ENCODE peak calls at places on chromosomes 3 and 15, in seven cellular contexts. One of them, this sample, is unnamed.

GRCh38 chr3:14890470-14890869 is 56.9 kb upstream of the NR2C2 start:
- DNase-seq in SK-N-SH: no peak
- DNase-seq in suprapubic skin: no peak
- DNase-seq in transverse colon: no peak
- DNase-seq in GM12892: no peak
- DNase-seq in stomach: no peak
- DNase-seq in K562: no peak
- DNase-seq in this sample: no peak

GRCh38 chr3:192812736-192813383 is 85.5 kb upstream of the FGF12 start:
- DNase-seq in transverse colon: peak
- DNase-seq in K562: no peak
- DNase-seq in GM12892: no peak
- DNase-seq in suprapubic skin: no peak
- DNase-seq in stomach: no peak
- DNase-seq in SK-N-SH: no peak
- DNase-seq in this sample: no peak

GRCh38 chr3:168812234-168812633 is 716.5 kb upstream of the GOLIM4 start:
- DNase-seq in K562: no peak
- DNase-seq in SK-N-SH: no peak
- DNase-seq in suprapubic skin: no peak
- DNase-seq in GM12892: no peak
- DNase-seq in transverse colon: no peak
- DNase-seq in stomach: no peak
- DNase-seq in this sample: no peak

GRCh38 chr15:76065793-76066192 is 6.0 kb downstream of the TMEM266 start:
- DNase-seq in transverse colon: no peak
- DNase-seq in stomach: no peak
- DNase-seq in suprapubic skin: no peak
- DNase-seq in SK-N-SH: no peak
- DNase-seq in GM12892: no peak
- DNase-seq in K562: no peak
- DNase-seq in this sample: no peak

GRCh38 chr3:39302178-39302577 is 22.3 kb upstream of the CX3CR1 start:
- DNase-seq in SK-N-SH: no peak
- DNase-seq in GM12892: no peak
- DNase-seq in K562: no peak
- DNase-seq in transverse colon: no peak
- DNase-seq in stomach: no peak
- DNase-seq in suprapubic skin: no peak
- DNase-seq in this sample: no peak

GRCh38 chr15:63891079-63891762 is 57.5 kb upstream of the HERC1 start:
- DNase-seq in GM12892: no peak
- DNase-seq in SK-N-SH: peak
- DNase-seq in transverse colon: peak
- DNase-seq in stomach: peak
- DNase-seq in K562: peak
- DNase-seq in suprapubic skin: peak
- DNase-seq in this sample: peak

GRCh38 chr3:87082806-87083440 is 92.0 kb upstream of the VGLL3 start:
- DNase-seq in transverse colon: no peak
- DNase-seq in stomach: no peak
- DNase-seq in K562: no peak
- DNase-seq in GM12892: no peak
- DNase-seq in SK-N-SH: peak
- DNase-seq in suprapubic skin: no peak
- DNase-seq in this sample: no peak

GRCh38 chr3:31724681-31725080 is 192.0 kb downstream of the STT3B start:
- DNase-seq in SK-N-SH: peak
- DNase-seq in stomach: no peak
- DNase-seq in suprapubic skin: no peak
- DNase-seq in GM12892: no peak
- DNase-seq in transverse colon: no peak
- DNase-seq in K562: no peak
- DNase-seq in this sample: no peak

GRCh38 chr3:126995254-126995770 is 12.4 kb downstream of the PLXNA1 start:
- DNase-seq in GM12892: no peak
- DNase-seq in transverse colon: no peak
- DNase-seq in SK-N-SH: no peak
- DNase-seq in stomach: no peak
- DNase-seq in K562: no peak
- DNase-seq in suprapubic skin: no peak
- DNase-seq in this sample: no peak
- TF ChIP-seq POLR2AphosphoS5 in GM12892: no peak
- TF ChIP-seq POLR2AphosphoS5 in transverse colon: no peak
- TF ChIP-seq POLR2AphosphoS5 in SK-N-SH: no peak
- TF ChIP-seq POLR2AphosphoS5 in stomach: no peak
- TF ChIP-seq POLR2AphosphoS5 in K562: no peak
- TF ChIP-seq POLR2AphosphoS5 in suprapubic skin: no peak
- TF ChIP-seq POLR2AphosphoS5 in this sample: no peak

GRCh38 chr3:58116161-58116955 is 94.4 kb downstream of the DNASE1L3 start:
- DNase-seq in K562: no peak
- DNase-seq in SK-N-SH: no peak
- DNase-seq in stomach: no peak
- DNase-seq in suprapubic skin: no peak
- DNase-seq in transverse colon: no peak
- DNase-seq in GM12892: peak
- DNase-seq in this sample: no peak

GRCh38 chr3:58107597-58107996 is 99.4 kb downstream of the FLNB start:
- DNase-seq in stomach: no peak
- DNase-seq in GM12892: no peak
- DNase-seq in suprapubic skin: no peak
- DNase-seq in transverse colon: no peak
- DNase-seq in K562: peak
- DNase-seq in SK-N-SH: no peak
- DNase-seq in this sample: no peak

GRCh38 chr3:58109752-58110151 is 101.0 kb downstream of the DNASE1L3 start:
- DNase-seq in stomach: no peak
- DNase-seq in SK-N-SH: no peak
- DNase-seq in suprapubic skin: no peak
- DNase-seq in GM12892: no peak
- DNase-seq in K562: no peak
- DNase-seq in transverse colon: no peak
- DNase-seq in this sample: no peak

GRCh38 chr3:58112185-58112535 is 98.6 kb downstream of the DNASE1L3 start:
- DNase-seq in GM12892: no peak
- DNase-seq in transverse colon: no peak
- DNase-seq in suprapubic skin: no peak
- DNase-seq in stomach: no peak
- DNase-seq in K562: no peak
- DNase-seq in SK-N-SH: no peak
- DNase-seq in this sample: no peak

DNA sequence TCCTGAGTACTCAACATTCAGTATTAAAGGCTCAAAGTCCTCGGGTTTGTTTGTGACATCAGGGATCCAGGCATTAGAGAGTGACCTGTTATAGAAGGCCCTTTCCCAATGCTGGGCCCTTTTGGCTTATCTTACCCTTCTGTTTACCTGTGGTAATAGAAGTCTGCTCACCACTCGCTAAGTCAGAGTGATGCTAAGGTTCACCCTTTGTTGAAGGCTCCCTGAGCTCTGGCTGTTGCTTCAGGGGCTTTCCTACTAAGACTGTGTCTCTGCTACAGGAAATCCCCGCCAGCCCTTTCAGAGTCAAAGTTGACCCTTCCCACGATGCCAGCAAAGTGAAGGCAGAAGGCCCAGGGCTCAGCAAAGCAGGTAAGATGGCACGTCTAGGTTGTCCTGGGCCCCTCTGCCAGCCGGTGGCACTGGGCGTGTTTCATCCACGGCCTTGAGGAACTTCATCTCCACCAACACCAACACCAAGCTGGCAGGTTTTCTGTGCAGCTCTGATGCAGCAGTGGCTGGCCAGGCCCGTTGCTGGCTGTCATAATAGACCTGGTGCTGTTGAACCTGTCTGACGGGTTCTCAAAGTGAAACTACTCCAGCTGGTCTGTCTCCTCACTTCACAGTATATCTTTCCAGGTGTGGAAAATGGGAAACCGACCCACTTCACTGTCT is 99.1 kb downstream of the DNASE1L3 start:
- DNase-seq in SK-N-SH: no peak
- DNase-seq in stomach: peak
- DNase-seq in transverse colon: peak
- DNase-seq in GM12892: peak
- DNase-seq in suprapubic skin: no peak
- DNase-seq in K562: no peak
- DNase-seq in this sample: peak
- TF ChIP-seq POLR2AphosphoS5 in SK-N-SH: no peak
- TF ChIP-seq POLR2AphosphoS5 in stomach: peak
- TF ChIP-seq POLR2AphosphoS5 in transverse colon: no peak
- TF ChIP-seq POLR2AphosphoS5 in GM12892: no peak
- TF ChIP-seq POLR2AphosphoS5 in suprapubic skin: peak
- TF ChIP-seq POLR2AphosphoS5 in K562: no peak
- TF ChIP-seq POLR2AphosphoS5 in this sample: peak

DNA sequence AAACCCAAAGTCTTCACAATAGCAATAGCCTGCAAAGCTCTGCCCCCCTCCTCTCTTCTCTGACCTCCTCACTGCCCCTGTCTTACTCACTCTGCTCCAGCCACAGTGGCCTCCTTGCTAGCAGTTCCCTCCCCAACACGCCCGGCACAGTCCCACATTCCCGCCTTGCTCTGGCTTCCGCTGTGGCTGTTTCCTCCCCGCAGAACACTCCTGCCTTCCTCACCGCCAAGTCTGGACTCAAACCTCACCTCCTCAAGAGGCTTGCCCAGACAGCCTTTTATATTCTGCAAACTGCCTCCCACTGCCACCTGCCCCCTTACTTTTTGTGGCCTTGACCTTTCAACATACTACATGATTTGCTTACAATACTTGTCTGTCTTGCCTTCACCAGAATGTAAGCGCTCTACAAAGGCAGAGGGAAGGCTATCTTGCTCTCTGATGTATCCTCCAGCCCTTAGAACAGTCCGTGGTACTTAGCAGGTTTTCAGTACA is 406 bp upstream of the MPI start:
- DNase-seq in K562: peak
- DNase-seq in suprapubic skin: no peak
- DNase-seq in SK-N-SH: peak
- DNase-seq in GM12892: no peak
- DNase-seq in stomach: peak
- DNase-seq in transverse colon: peak
- DNase-seq in this sample: no peak
- TF ChIP-seq POLR2AphosphoS5 in K562: no peak
- TF ChIP-seq POLR2AphosphoS5 in suprapubic skin: no peak
- TF ChIP-seq POLR2AphosphoS5 in SK-N-SH: no peak
- TF ChIP-seq POLR2AphosphoS5 in GM12892: no peak
- TF ChIP-seq POLR2AphosphoS5 in stomach: no peak
- TF ChIP-seq POLR2AphosphoS5 in transverse colon: no peak
- TF ChIP-seq POLR2AphosphoS5 in this sample: no peak

GRCh38 chr3:197750396-197750831 is 731 bp downstream of the FYTTD1 start:
- DNase-seq in stomach: peak
- DNase-seq in K562: peak
- DNase-seq in suprapubic skin: peak
- DNase-seq in transverse colon: peak
- DNase-seq in SK-N-SH: peak
- DNase-seq in GM12892: peak
- DNase-seq in this sample: no peak
- TF ChIP-seq POLR2AphosphoS5 in stomach: peak
- TF ChIP-seq POLR2AphosphoS5 in K562: no peak
- TF ChIP-seq POLR2AphosphoS5 in suprapubic skin: no peak
- TF ChIP-seq POLR2AphosphoS5 in transverse colon: no peak
- TF ChIP-seq POLR2AphosphoS5 in SK-N-SH: no peak
- TF ChIP-seq POLR2AphosphoS5 in GM12892: no peak
- TF ChIP-seq POLR2AphosphoS5 in this sample: no peak

GRCh38 chr3:194150252-194150934 is 14.4 kb downstream of the HES1 start:
- DNase-seq in suprapubic skin: no peak
- DNase-seq in transverse colon: no peak
- DNase-seq in stomach: no peak
- DNase-seq in K562: no peak
- DNase-seq in GM12892: no peak
- DNase-seq in SK-N-SH: no peak
- DNase-seq in this sample: no peak

GRCh38 chr3:194145702-194146101 is 9.8 kb downstream of the HES1 start:
- DNase-seq in suprapubic skin: peak
- DNase-seq in transverse colon: no peak
- DNase-seq in stomach: no peak
- DNase-seq in K562: no peak
- DNase-seq in SK-N-SH: no peak
- DNase-seq in GM12892: no peak
- DNase-seq in this sample: no peak

GRCh38 chr3:194154346-194154745 is 18.4 kb downstream of the HES1 start:
- DNase-seq in GM12892: no peak
- DNase-seq in stomach: no peak
- DNase-seq in suprapubic skin: no peak
- DNase-seq in transverse colon: no peak
- DNase-seq in K562: no peak
- DNase-seq in SK-N-SH: no peak
- DNase-seq in this sample: no peak

GRCh38 chr3:194147679-194148078 is 11.7 kb downstream of the HES1 start:
- DNase-seq in GM12892: no peak
- DNase-seq in SK-N-SH: no peak
- DNase-seq in suprapubic skin: peak
- DNase-seq in K562: no peak
- DNase-seq in transverse colon: no peak
- DNase-seq in stomach: no peak
- DNase-seq in this sample: no peak

DNA sequence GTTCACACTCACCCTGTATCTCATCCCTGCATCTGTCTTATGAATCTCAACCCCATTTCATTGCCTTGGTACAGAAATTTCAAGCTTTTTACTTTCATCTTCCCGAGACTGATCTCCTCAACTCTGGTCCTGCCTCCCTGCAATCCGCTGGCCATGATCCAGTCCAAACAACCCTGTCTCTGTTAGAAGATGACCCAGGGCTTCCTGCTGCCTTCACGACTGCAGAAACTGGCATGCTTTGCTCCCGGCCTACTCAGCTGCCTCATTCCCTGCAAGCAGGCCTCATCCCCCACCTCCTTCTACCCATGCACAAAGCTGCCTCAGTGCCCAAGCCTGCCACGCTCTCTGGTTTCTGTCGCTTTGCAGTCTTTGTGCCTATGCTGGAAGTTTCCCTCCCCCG is 12.4 kb downstream of the HES1 start:
- DNase-seq in transverse colon: no peak
- DNase-seq in SK-N-SH: peak
- DNase-seq in GM12892: no peak
- DNase-seq in suprapubic skin: peak
- DNase-seq in K562: no peak
- DNase-seq in stomach: peak
- DNase-seq in this sample: peak
- TF ChIP-seq POLR2AphosphoS5 in transverse colon: no peak
- TF ChIP-seq POLR2AphosphoS5 in SK-N-SH: no peak
- TF ChIP-seq POLR2AphosphoS5 in GM12892: no peak
- TF ChIP-seq POLR2AphosphoS5 in suprapubic skin: no peak
- TF ChIP-seq POLR2AphosphoS5 in K562: no peak
- TF ChIP-seq POLR2AphosphoS5 in stomach: no peak
- TF ChIP-seq POLR2AphosphoS5 in this sample: no peak

This sample was measured in breast epithelium.